ENCODE peak calls at places on chromosomes 11 and 22, in nine cellular contexts. V is tibial nerve, J is AG09319, F is stomach, R is memory B cell, O is pancreas, X is NCI-H2107, W is AG04449, E is PC-3. S is an unnamed sample.
A peak's percentile ranks its signal among the peaks of the same experiment; 100 is the strongest.

GRCh38 chr11:42770444-42771065 is 541.2 kb upstream of the API5 start:
- DNase-seq in V (no peak), J (no peak), F (no peak), R (no peak), O (no peak), X (no peak), W (no peak), E (peak; percentile 36), S (no peak)

GRCh38 chr11:28756977-28757376 is 648.8 kb downstream of the METTL15 start:
- DNase-seq in V (no peak), J (no peak), F (no peak), R (no peak), O (no peak), X (no peak), W (peak; percentile 88), E (peak; percentile 89), S (no peak)

GRCh38 chr22:37566329-37566837 is 6.1 kb downstream of the CDC42EP1 start:
- DNase-seq in V (no peak), J (no peak), F (no peak), R (peak; percentile 54), O (no peak), X (no peak), W (no peak), E (no peak), S (no peak)

GRCh38 chr11:48138222-48138621 is 78.4 kb upstream of the OR4B1 start:
- DNase-seq in V (no peak), J (no peak), F (no peak), R (no peak), O (no peak), X (no peak), W (no peak), E (no peak), S (no peak)

GRCh38 chr11:114059278-114059983 is at the start of gene ZBTB16:
- DNase-seq in V (peak; percentile 80), J (no peak), F (peak; percentile 86), R (no peak), O (peak; percentile 94), X (no peak), W (no peak), E (no peak), S (peak; percentile 92)

GRCh38 chr22:37626144-37626543 is 13.3 kb upstream of the SH3BP1 start:
- DNase-seq in V (peak; percentile 56), J (no peak), F (peak; percentile 51), R (no peak), O (peak; percentile 38), X (no peak), W (no peak), E (no peak), S (peak; percentile 83)

GRCh38 chr22:29071261-29072045 is 1.4 kb upstream of the KREMEN1 start:
- DNase-seq in V (no peak), J (no peak), F (peak; percentile 65), R (peak; percentile 30), O (peak; percentile 67), X (no peak), W (no peak), E (peak; percentile 20), S (peak; percentile 62)

GRCh38 chr11:11876458-11876857 is 34.7 kb downstream of the USP47 start:
- DNase-seq in V (no peak), J (no peak), F (no peak), R (no peak), O (no peak), X (no peak), W (no peak), E (peak; percentile 33), S (no peak)

GRCh38 chr22:17381237-17381913 is 12.1 kb downstream of the CECR2 start:
- DNase-seq in V (no peak), J (no peak), F (no peak), R (no peak), O (no peak), X (no peak), W (no peak), E (peak; percentile 45), S (no peak)

GRCh38 chr11:3109921-3110706 is 52.9 kb upstream of the CARS1 start:
- DNase-seq in V (no peak), J (no peak), F (peak; percentile 47), R (no peak), O (peak; percentile 52), X (no peak), W (no peak), E (peak; percentile 61), S (peak; percentile 42)